ENCODE peak calls at places on chromosomes 6 and 20, in four cellular contexts. One of them, this sample, is unnamed.

GRCh38 chr6:47603995-47604394 is 94.4 kb upstream of the ADGRF4 start:
- DNase-seq in IMR-90: no peak
- DNase-seq in H1: no peak
- DNase-seq in H9: no peak
- DNase-seq in this sample: no peak

GRCh38 chr20:61589055-61589385 is 337.0 kb downstream of the CDH4 start:
- DNase-seq in IMR-90: peak
- DNase-seq in H1: no peak
- DNase-seq in H9: no peak
- DNase-seq in this sample: peak

GRCh38 chr20:24503352-24503931 is 34.0 kb downstream of the SYNDIG1 start:
- DNase-seq in IMR-90: peak
- DNase-seq in H1: peak
- DNase-seq in H9: peak
- DNase-seq in this sample: peak

GRCh38 chr20:47343007-47343472 is 13.5 kb downstream of the ZMYND8 start:
- DNase-seq in IMR-90: peak
- DNase-seq in H1: no peak
- DNase-seq in H9: no peak
- DNase-seq in this sample: no peak

GRCh38 chr20:4119854-4120209 is 104.5 kb upstream of the RNF24 start:
- DNase-seq in IMR-90: no peak
- DNase-seq in H1: no peak
- DNase-seq in H9: no peak
- DNase-seq in this sample: no peak

GRCh38 chr6:5302995-5303622 is 41.8 kb downstream of the FARS2 start:
- DNase-seq in IMR-90: peak
- DNase-seq in H1: peak
- DNase-seq in H9: peak
- DNase-seq in this sample: peak

GRCh38 chr6:45709834-45710233 is 305.8 kb downstream of the CLIC5 start:
- DNase-seq in IMR-90: no peak
- DNase-seq in H1: no peak
- DNase-seq in H9: no peak
- DNase-seq in this sample: no peak

GRCh38 chr6:125107896-125108295 is 45.7 kb upstream of the TPD52L1 start:
- DNase-seq in IMR-90: peak
- DNase-seq in H1: no peak
- DNase-seq in H9: no peak
- DNase-seq in this sample: no peak

GRCh38 chr6:41469156-41469950 is 76.8 kb upstream of the FOXP4 start:
- DNase-seq in IMR-90: no peak
- DNase-seq in H1: no peak
- DNase-seq in H9: no peak
- DNase-seq in this sample: no peak

GRCh38 chr6:54267798-54268197 is 40.4 kb upstream of the TINAG start:
- DNase-seq in IMR-90: peak
- DNase-seq in H1: no peak
- DNase-seq in H9: no peak
- DNase-seq in this sample: peak

GRCh38 chr6:158040051-158040803 is 58.6 kb downstream of the SYNJ2 start:
- DNase-seq in IMR-90: peak
- DNase-seq in H1: no peak
- DNase-seq in H9: no peak
- DNase-seq in this sample: peak

GRCh38 chr20:36573103-36573797 is at the start of gene TGIF2:
- DNase-seq in IMR-90: peak
- DNase-seq in H1: peak
- DNase-seq in H9: peak
- DNase-seq in this sample: peak

GRCh38 chr6:107491059-107491609 is 1.2 kb downstream of the SOBP start:
- DNase-seq in IMR-90: peak
- DNase-seq in H1: peak
- DNase-seq in H9: peak
- DNase-seq in this sample: peak

GRCh38 chr20:58981564-58982364 is 708 bp downstream of the NELFCD start:
- DNase-seq in IMR-90: peak
- DNase-seq in H1: peak
- DNase-seq in H9: no peak
- DNase-seq in this sample: peak

GRCh38 chr6:137248702-137249101 is 29.5 kb upstream of the IFNGR1 start:
- DNase-seq in IMR-90: no peak
- DNase-seq in H1: no peak
- DNase-seq in H9: no peak
- DNase-seq in this sample: no peak

GRCh38 chr20:51469578-51470520 is 72.7 kb downstream of the NFATC2 start:
- DNase-seq in IMR-90: no peak
- DNase-seq in H1: no peak
- DNase-seq in H9: no peak
- DNase-seq in this sample: no peak

GRCh38 chr20:8043687-8044278 is 24.2 kb upstream of the TMX4 start:
- DNase-seq in IMR-90: peak
- DNase-seq in H1: no peak
- DNase-seq in H9: no peak
- DNase-seq in this sample: peak

GRCh38 chr6:108039681-108040080 is 34.9 kb downstream of the OSTM1 start:
- DNase-seq in IMR-90: no peak
- DNase-seq in H1: no peak
- DNase-seq in H9: no peak
- DNase-seq in this sample: no peak

GRCh38 chr6:133956413-133957049 is 3.5 kb downstream of the TBPL1 start:
- DNase-seq in IMR-90: no peak
- DNase-seq in H1: no peak
- DNase-seq in H9: no peak
- DNase-seq in this sample: no peak

GRCh38 chr6:45115696-45116095 is 212.4 kb upstream of the RUNX2 start:
- DNase-seq in IMR-90: peak
- DNase-seq in H1: no peak
- DNase-seq in H9: no peak
- DNase-seq in this sample: no peak

GRCh38 chr6:117601811-117602150 is 530 bp downstream of the GOPC start:
- DNase-seq in IMR-90: no peak
- DNase-seq in H1: no peak
- DNase-seq in H9: no peak
- DNase-seq in this sample: no peak

GRCh38 chr6:100472674-100473073 is 8.0 kb upstream of the SIM1 start:
- DNase-seq in IMR-90: peak
- DNase-seq in H1: no peak
- DNase-seq in H9: no peak
- DNase-seq in this sample: no peak

GRCh38 chr6:33168202-33168601 is 24.1 kb downstream of the COL11A2 start:
- DNase-seq in IMR-90: no peak
- DNase-seq in H1: no peak
- DNase-seq in H9: peak
- DNase-seq in this sample: no peak

GRCh38 chr20:22339946-22340345 is 244.4 kb downstream of the FOXA2 start:
- DNase-seq in IMR-90: no peak
- DNase-seq in H1: no peak
- DNase-seq in H9: no peak
- DNase-seq in this sample: no peak

GRCh38 chr6:46329568-46329967 is 158.8 kb upstream of the ENPP5 start:
- DNase-seq in IMR-90: no peak
- DNase-seq in H1: no peak
- DNase-seq in H9: no peak
- DNase-seq in this sample: no peak

GRCh38 chr20:53283011-53283410 is 310.6 kb downstream of the ZNF217 start:
- DNase-seq in IMR-90: no peak
- DNase-seq in H1: no peak
- DNase-seq in H9: no peak
- DNase-seq in this sample: no peak

GRCh38 chr6:138410048-138410735 is 6.2 kb downstream of the HEBP2 start:
- DNase-seq in IMR-90: peak
- DNase-seq in H1: peak
- DNase-seq in H9: no peak
- DNase-seq in this sample: no peak

GRCh38 chr20:60055740-60056139 is 97.5 kb downstream of the CDH26 start:
- DNase-seq in IMR-90: no peak
- DNase-seq in H1: no peak
- DNase-seq in H9: peak
- DNase-seq in this sample: no peak

GRCh38 chr6:82681119-82681714 is 317.6 kb downstream of the TPBG start:
- DNase-seq in IMR-90: no peak
- DNase-seq in H1: no peak
- DNase-seq in H9: no peak
- DNase-seq in this sample: no peak

GRCh38 chr20:15245896-15246295 is 908.5 kb upstream of the FLRT3 start:
- DNase-seq in IMR-90: no peak
- DNase-seq in H1: no peak
- DNase-seq in H9: no peak
- DNase-seq in this sample: no peak

GRCh38 chr6:95383878-95384277 is 193.5 kb upstream of the MANEA start:
- DNase-seq in IMR-90: no peak
- DNase-seq in H1: no peak
- DNase-seq in H9: no peak
- DNase-seq in this sample: no peak

GRCh38 chr6:15430181-15430580 is 184.3 kb downstream of the JARID2 start:
- DNase-seq in IMR-90: peak
- DNase-seq in H1: no peak
- DNase-seq in H9: no peak
- DNase-seq in this sample: no peak

GRCh38 chr6:3876131-3876530 is 27.0 kb downstream of the FAM50B start:
- DNase-seq in IMR-90: no peak
- DNase-seq in H1: no peak
- DNase-seq in H9: no peak
- DNase-seq in this sample: no peak

GRCh38 chr6:44234101-44235090 is 11.0 kb downstream of the SLC29A1 start:
- DNase-seq in IMR-90: peak
- DNase-seq in H1: peak
- DNase-seq in H9: peak
- DNase-seq in this sample: peak

GRCh38 chr20:43837856-43838702 is 76.6 kb upstream of the TOX2 start:
- DNase-seq in IMR-90: no peak
- DNase-seq in H1: peak
- DNase-seq in H9: no peak
- DNase-seq in this sample: no peak

GRCh38 chr6:142374965-142375733 is 73.3 kb downstream of the ADGRG6 start:
- DNase-seq in IMR-90: peak
- DNase-seq in H1: no peak
- DNase-seq in H9: no peak
- DNase-seq in this sample: peak

GRCh38 chr20:58327211-58327610 is 17.7 kb downstream of the RAB22A start:
- DNase-seq in IMR-90: no peak
- DNase-seq in H1: no peak
- DNase-seq in H9: no peak
- DNase-seq in this sample: no peak

GRCh38 chr6:156794963-156795362 is 17.8 kb downstream of the ARID1B start:
- DNase-seq in IMR-90: no peak
- DNase-seq in H1: no peak
- DNase-seq in H9: no peak
- DNase-seq in this sample: no peak

GRCh38 chr20:50077818-50078601 is 34.9 kb downstream of the UBE2V1 start:
- DNase-seq in IMR-90: no peak
- DNase-seq in H1: no peak
- DNase-seq in H9: no peak
- DNase-seq in this sample: no peak
- H3K56ac ChIP-seq in IMR-90: no peak
- H3K56ac ChIP-seq in H1: no peak
- H3K56ac ChIP-seq in H9: no peak
- H3K56ac ChIP-seq in this sample: no peak

GRCh38 chr6:28941681-28942448 is 18.1 kb upstream of the TRIM27 start:
- DNase-seq in IMR-90: no peak
- DNase-seq in H1: peak
- DNase-seq in H9: no peak
- DNase-seq in this sample: no peak
- H3K56ac ChIP-seq in IMR-90: peak
- H3K56ac ChIP-seq in H1: no peak
- H3K56ac ChIP-seq in H9: no peak
- H3K56ac ChIP-seq in this sample: no peak

GRCh38 chr6:166635146-166635545 is 8.1 kb upstream of the RPS6KA2 start:
- DNase-seq in IMR-90: no peak
- DNase-seq in H1: no peak
- DNase-seq in H9: peak
- DNase-seq in this sample: no peak
- H3K56ac ChIP-seq in IMR-90: no peak
- H3K56ac ChIP-seq in H1: no peak
- H3K56ac ChIP-seq in H9: no peak
- H3K56ac ChIP-seq in this sample: no peak

GRCh38 chr6:55299285-55299684 is 28.0 kb upstream of the GFRAL start:
- DNase-seq in IMR-90: no peak
- DNase-seq in H1: no peak
- DNase-seq in H9: no peak
- DNase-seq in this sample: no peak
- H3K56ac ChIP-seq in IMR-90: no peak
- H3K56ac ChIP-seq in H1: no peak
- H3K56ac ChIP-seq in H9: no peak
- H3K56ac ChIP-seq in this sample: no peak

GRCh38 chr20:37647946-37648345 is 45.9 kb upstream of the CTNNBL1 start:
- DNase-seq in IMR-90: no peak
- DNase-seq in H1: no peak
- DNase-seq in H9: no peak
- DNase-seq in this sample: no peak
- H3K56ac ChIP-seq in IMR-90: no peak
- H3K56ac ChIP-seq in H1: no peak
- H3K56ac ChIP-seq in H9: no peak
- H3K56ac ChIP-seq in this sample: no peak

GRCh38 chr6:132478697-132479096 is 34.2 kb downstream of the STX7 start:
- DNase-seq in IMR-90: no peak
- DNase-seq in H1: no peak
- DNase-seq in H9: no peak
- DNase-seq in this sample: no peak
- H3K56ac ChIP-seq in IMR-90: no peak
- H3K56ac ChIP-seq in H1: no peak
- H3K56ac ChIP-seq in H9: no peak
- H3K56ac ChIP-seq in this sample: no peak

This sample was measured in mesendoderm.